ENCODE peak calls at places on chromosomes 4 and X, in five cellular contexts. W is aorta; S is CD8-positive, alpha-beta memory T cell; R is CD4-positive, CD25-positive, alpha-beta regulatory T cell; I is bronchial epithelial cell. O is an unnamed sample. For H3K36me3, the result is how much of the 10 kb centered on the place peaks cover.

GRCh38 chrX:110003167-110004156 is 548 bp downstream of the TMEM164 start:
- DNase-seq in S (no peak), I (peak), R (peak), W (no peak), O (no peak)

GRCh38 chr4:97330915-97331314 is 812.4 kb downstream of the STPG2 start:
- DNase-seq in S (no peak), R (no peak), I (no peak), W (no peak), O (no peak)

GRCh38 chrX:135328421-135329005 is 19.2 kb downstream of the ETDC start:
- DNase-seq in R (no peak), I (peak), W (no peak), S (no peak), O (peak)

GRCh38 chr4:48247142-48247877 is 22.3 kb downstream of the TEC start:
- DNase-seq in W (no peak), S (no peak), R (no peak), I (peak), O (no peak)

GRCh38 chr4:123555500-123556273 is 159.1 kb downstream of the SPRY1 start:
- DNase-seq in R (no peak), I (peak), S (no peak), W (peak), O (peak)

GRCh38 chrX:141468940-141469339 is 115.6 kb downstream of the SPANXA1 start:
- DNase-seq in R (no peak), W (no peak), S (no peak), I (peak), O (no peak)

GRCh38 chr4:53012738-53013137 is 150.6 kb downstream of the RASL11B start:
- DNase-seq in R (no peak), W (no peak), I (no peak), S (no peak), O (no peak)

GRCh38 chr4:38128478-38129451 is 168.6 kb downstream of the PTTG2 start:
- DNase-seq in R (peak), I (peak), S (peak), W (no peak), O (peak)

GRCh38 chr4:116066711-116067245 is 953.4 kb upstream of the NDST4 start:
- DNase-seq in W (no peak), I (peak), R (no peak), S (no peak), O (no peak)

GRCh38 chr4:5960197-5960880 is 57.9 kb downstream of the C4orf50 start:
- DNase-seq in R (no peak), I (no peak), S (no peak), W (no peak), O (no peak)

GRCh38 chr4:25919676-25920075 is 5.7 kb downstream of the SMIM20 start:
- DNase-seq in W (no peak), R (no peak), S (no peak), I (no peak), O (no peak)

GRCh38 chrX:139023531-139023930 is 312.0 kb upstream of the FGF13 start:
- DNase-seq in R (no peak), W (no peak), I (no peak), S (no peak), O (no peak)

GRCh38 chrX:103442536-103442901 is 66.2 kb downstream of the BEX3 start:
- DNase-seq in R (no peak), I (peak), S (no peak), W (no peak), O (peak)

GRCh38 chr4:101238706-101239105 is 108.6 kb downstream of the PPP3CA start:
- DNase-seq in W (no peak), R (no peak), I (peak), S (no peak), O (no peak)

GRCh38 chr4:146545102-146545501 is 23.4 kb upstream of the SLC10A7 start:
- DNase-seq in S (no peak), W (no peak), I (peak), R (no peak), O (no peak)

GRCh38 chr4:148058160-148058859 is 326.4 kb downstream of the ARHGAP10 start:
- DNase-seq in R (no peak), W (no peak), I (no peak), S (no peak), O (no peak)

GRCh38 chr4:139734201-139734874 is 68.7 kb downstream of the MGST2 start:
- DNase-seq in R (no peak), I (peak), S (no peak), W (no peak), O (no peak)
- H3K4me3 ChIP-seq in R (no peak), I (peak), S (no peak), W (peak), O (peak)

GRCh38 chrX:71558920-71559319 is 19.3 kb upstream of the GCNA start:
- DNase-seq in I (no peak), W (no peak), S (no peak), R (no peak), O (no peak)

GRCh38 chrX:71565634-71566033 is 12.6 kb upstream of the GCNA start:
- DNase-seq in I (no peak), R (no peak), S (no peak), W (no peak), O (no peak)

GRCh38 chrX:71563921-71564320 is 14.3 kb upstream of the GCNA start:
- DNase-seq in S (no peak), I (no peak), R (no peak), W (no peak), O (no peak)
- H3K36me3 ChIP-seq in S (half or more), I (under half), R (half or more), W (under half), O (half or more)

GRCh38 chrX:11264925-11265324 is 28.3 kb upstream of the AMELX start:
- DNase-seq in R (no peak), W (no peak), I (no peak), S (no peak), O (no peak)
- H3K4me3 ChIP-seq in R (no peak), W (no peak), I (no peak), S (no peak), O (no peak)

GRCh38 chr4:184636144-184636543 is 13.1 kb downstream of the CASP3 start:
- DNase-seq in S (no peak), I (no peak), R (no peak), W (no peak), O (no peak)

GRCh38 chr4:184641022-184641421 is 8.2 kb downstream of the CASP3 start:
- DNase-seq in S (no peak), I (no peak), R (no peak), W (no peak), O (no peak)

GRCh38 chr4:184632842-184633241 is 16.4 kb downstream of the CASP3 start:
- DNase-seq in S (no peak), I (no peak), R (no peak), W (no peak), O (no peak)

GRCh38 chr4:184636897-184637296 is 12.3 kb downstream of the CASP3 start:
- DNase-seq in I (no peak), W (no peak), R (no peak), S (no peak), O (no peak)

DNA sequence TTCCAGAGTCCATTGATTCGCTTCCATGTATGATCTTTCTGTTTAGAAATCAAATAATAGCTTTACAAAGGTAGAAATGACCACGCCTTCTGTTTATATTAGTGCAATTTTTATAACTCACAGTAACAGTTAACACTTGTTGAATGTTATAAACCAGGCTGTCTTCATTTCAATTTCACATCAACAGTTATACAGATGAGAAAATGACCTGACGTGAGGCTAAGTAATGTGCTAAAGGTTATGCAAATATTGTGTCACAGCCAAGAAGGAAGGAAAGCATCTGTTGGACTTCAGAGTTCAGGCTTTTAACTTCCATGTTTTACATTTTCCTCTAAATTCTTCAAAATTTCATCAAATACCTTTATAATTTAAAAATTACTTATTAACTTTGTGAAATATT is 13.9 kb downstream of the CASP3 start:
- DNase-seq in R (no peak), S (no peak), W (no peak), I (no peak), O (no peak)
- H3K36me3 ChIP-seq in R (half or more), S (under half), W (under half), I (under half), O (under half)

DNA sequence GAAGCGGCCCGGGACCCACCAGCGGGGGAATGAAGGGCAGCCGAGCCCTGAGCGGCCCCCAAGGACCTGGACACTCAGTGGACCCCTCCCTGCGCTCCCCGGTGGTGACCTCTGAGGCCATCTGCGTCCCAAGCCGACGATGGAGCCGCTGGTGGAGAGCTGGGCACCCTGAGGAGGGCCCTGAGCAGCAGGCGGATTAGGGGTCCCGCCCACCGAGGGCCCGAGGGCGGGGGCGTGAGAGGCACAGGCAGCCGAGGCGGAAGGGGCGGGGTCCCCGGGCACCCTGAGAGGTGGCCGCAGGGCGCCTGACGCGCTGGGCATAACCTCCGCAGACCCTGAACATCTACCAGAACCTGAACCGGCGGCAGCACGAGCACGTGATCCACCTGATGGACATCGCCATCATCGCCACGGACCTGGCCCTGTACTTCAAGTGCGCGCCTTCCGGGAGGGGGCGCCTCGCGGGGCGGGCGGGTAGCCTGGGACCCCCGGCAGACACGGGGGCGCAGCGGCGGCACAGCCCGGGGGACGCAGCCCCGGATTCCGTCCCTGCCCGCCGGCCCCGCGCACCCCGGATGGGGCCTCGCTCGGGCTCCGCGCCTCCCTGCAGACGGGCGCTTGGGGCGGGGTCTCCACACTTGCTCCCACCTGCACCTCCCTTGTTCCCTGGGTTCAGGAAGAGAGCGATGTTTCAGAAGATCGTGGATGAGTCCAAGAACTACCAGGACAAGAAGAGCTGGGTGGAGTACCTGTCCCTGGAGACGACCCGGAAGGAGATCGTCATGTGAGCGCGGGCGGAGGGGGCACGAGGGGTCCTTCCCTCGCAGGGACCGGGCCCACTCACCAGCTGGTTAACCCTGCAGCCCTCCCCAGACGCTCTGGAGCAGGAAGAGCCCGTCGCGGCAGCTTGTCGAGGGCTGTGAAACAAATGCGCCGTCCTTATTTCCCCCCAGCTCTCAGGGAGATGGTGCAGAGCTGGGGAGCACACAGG is 10.3 kb downstream of the ATP5ME start:
- DNase-seq in R (peak), S (peak), I (no peak), W (peak), O (no peak)
- H3K4me3 ChIP-seq in R (peak), S (peak), I (peak), W (peak), O (no peak)

DNA sequence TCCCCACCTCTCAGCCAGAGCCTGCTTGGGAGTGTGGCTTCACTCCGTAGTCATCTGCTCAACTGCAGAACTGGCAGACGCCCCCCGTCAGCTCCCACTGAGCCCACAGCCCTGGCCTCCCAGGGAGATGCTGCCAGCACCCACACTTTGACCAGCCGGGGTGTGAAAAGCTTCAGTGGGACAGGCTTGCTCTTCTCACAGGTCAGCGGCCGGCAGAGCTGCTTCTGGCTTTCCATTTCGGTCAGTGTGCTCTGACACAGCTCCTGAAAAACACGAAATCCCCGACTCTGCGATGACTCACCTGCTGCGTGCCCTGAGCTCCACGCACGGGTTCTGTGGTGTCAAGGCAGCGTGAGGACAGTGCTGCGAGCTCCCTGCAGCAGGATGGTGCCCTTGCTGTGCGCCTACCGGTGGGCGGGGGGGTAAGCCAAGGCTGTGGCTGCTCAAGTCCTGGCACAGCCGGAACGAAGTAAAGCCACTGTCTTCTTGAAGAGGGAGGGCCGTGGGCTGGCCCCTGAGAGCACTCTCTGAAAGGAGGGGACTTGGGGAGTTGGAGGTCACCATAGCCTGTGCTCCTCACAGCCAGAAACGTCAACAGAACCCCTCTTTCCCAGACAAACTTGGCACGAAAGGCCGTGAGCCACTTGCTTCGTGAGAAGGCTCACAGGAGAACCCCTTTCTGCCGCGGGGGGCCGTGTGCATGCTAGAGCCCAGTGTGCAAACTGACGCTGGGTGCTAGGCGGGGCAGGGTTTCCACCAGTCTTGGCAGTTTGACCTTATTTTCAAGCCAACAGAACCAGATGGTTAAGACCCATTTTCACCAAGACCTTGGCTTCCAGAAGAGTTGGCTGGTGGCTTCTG is 23.6 kb downstream of the NOP14 start:
- DNase-seq in I (no peak), W (no peak), R (no peak), S (no peak), O (no peak)
- H3K36me3 ChIP-seq in I (under half), W (under half), R (half or more), S (under half), O (under half)

DNA sequence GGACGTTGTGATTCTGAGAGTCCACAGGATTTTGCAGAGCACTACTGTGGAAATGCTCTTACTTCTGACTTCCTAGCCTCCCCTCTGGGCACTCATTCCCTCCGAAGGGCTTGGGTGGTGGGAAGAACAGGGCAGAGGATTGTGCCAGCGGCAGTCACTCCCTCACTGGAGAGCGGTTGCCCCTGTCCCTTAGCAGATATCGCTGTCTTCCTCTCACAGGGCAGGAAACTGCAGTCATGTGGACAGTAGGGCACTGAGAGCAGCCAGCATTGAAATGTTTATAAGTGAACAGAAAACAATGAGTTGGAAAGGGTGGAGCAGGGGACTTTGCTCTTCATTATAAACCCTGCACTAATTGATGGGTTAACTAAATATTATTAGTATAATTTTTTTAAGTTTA is 24.7 kb upstream of the SGMS2 start:
- DNase-seq in R (no peak), W (no peak), S (no peak), I (no peak), O (no peak)
- H3K4me3 ChIP-seq in R (no peak), W (no peak), S (no peak), I (no peak), O (no peak)

DNA sequence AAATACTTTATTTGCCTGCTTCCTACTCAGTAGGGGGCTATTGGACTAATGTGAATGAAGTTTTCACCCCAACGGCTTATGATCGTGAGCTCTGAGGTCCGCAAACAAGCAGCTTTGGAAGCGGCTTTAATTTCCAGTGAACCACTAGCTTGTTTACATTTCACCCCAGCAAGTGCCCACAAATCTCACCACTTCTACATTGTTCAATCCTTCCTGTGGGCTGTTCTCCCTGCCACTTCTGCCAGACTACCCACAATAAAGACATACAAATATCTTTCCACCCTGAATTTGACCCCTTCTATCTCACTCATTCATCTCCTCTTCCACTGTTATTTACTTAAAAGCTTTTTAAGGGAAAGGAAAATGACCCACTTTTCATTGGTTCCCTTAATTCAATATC is 98.0 kb downstream of the CDS1 start:
- DNase-seq in I (no peak), W (no peak), R (no peak), S (no peak), O (no peak)
- H3K36me3 ChIP-seq in I (under half), W (under half), R (under half), S (under half), O (under half)